ENCODE peak calls at places on chromosome 19, in five cellular contexts. One of them, this sample, is unnamed.

GRCh38 chr19:17735410-17735809 is 15.9 kb upstream of the FCHO1 start:
- DNase-seq in cardiac muscle cell: no peak
- DNase-seq in IMR-90: no peak
- DNase-seq in WERI-Rb-1: no peak
- DNase-seq in breast epithelium: no peak
- DNase-seq in this sample: no peak

GRCh38 chr19:30047355-30047895 is 105.4 kb downstream of the URI1 start:
- DNase-seq in IMR-90: no peak
- DNase-seq in breast epithelium: no peak
- DNase-seq in WERI-Rb-1: no peak
- DNase-seq in cardiac muscle cell: no peak
- DNase-seq in this sample: no peak

GRCh38 chr19:50409347-50409746 is 9.4 kb upstream of the SPIB start:
- DNase-seq in breast epithelium: no peak
- DNase-seq in WERI-Rb-1: no peak
- DNase-seq in cardiac muscle cell: no peak
- DNase-seq in IMR-90: no peak
- DNase-seq in this sample: no peak

GRCh38 chr19:2762783-2763496 is 20.1 kb downstream of the SGTA start:
- DNase-seq in IMR-90: no peak
- DNase-seq in cardiac muscle cell: no peak
- DNase-seq in breast epithelium: no peak
- DNase-seq in WERI-Rb-1: no peak
- DNase-seq in this sample: no peak

GRCh38 chr19:48685583-48685982 is 10.2 kb upstream of the FUT2 start:
- DNase-seq in IMR-90: no peak
- DNase-seq in WERI-Rb-1: peak; percentile 63
- DNase-seq in breast epithelium: no peak
- DNase-seq in cardiac muscle cell: no peak
- DNase-seq in this sample: no peak

GRCh38 chr19:55216461-55217198 is 7.3 kb upstream of the PTPRH start:
- DNase-seq in cardiac muscle cell: peak; percentile 99
- DNase-seq in breast epithelium: peak; percentile 23
- DNase-seq in WERI-Rb-1: peak; percentile 94
- DNase-seq in IMR-90: peak; percentile 100
- DNase-seq in this sample: peak; percentile 98

GRCh38 chr19:35751839-35752745 is 3.7 kb downstream of the LIN37 start:
- DNase-seq in WERI-Rb-1: no peak
- DNase-seq in breast epithelium: no peak
- DNase-seq in IMR-90: no peak
- DNase-seq in cardiac muscle cell: no peak
- DNase-seq in this sample: no peak

GRCh38 chr19:28948531-28948930 is 264.4 kb downstream of the UQCRFS1 start:
- DNase-seq in cardiac muscle cell: no peak
- DNase-seq in IMR-90: no peak
- DNase-seq in WERI-Rb-1: no peak
- DNase-seq in breast epithelium: no peak
- DNase-seq in this sample: no peak

GRCh38 chr19:15595069-15595468 is 19.9 kb upstream of the CYP4F8 start:
- DNase-seq in cardiac muscle cell: no peak
- DNase-seq in WERI-Rb-1: no peak
- DNase-seq in breast epithelium: no peak
- DNase-seq in IMR-90: no peak
- DNase-seq in this sample: no peak

GRCh38 chr19:43525836-43526771 is 897 bp downstream of the ETHE1 start:
- DNase-seq in breast epithelium: peak; percentile 35
- DNase-seq in IMR-90: peak; percentile 9
- DNase-seq in cardiac muscle cell: no peak
- DNase-seq in WERI-Rb-1: no peak
- DNase-seq in this sample: no peak

GRCh38 chr19:39927524-39928356 is 6.7 kb downstream of the FCGBP start:
- DNase-seq in IMR-90: no peak
- DNase-seq in cardiac muscle cell: no peak
- DNase-seq in WERI-Rb-1: no peak
- DNase-seq in breast epithelium: no peak
- DNase-seq in this sample: no peak

GRCh38 chr19:19406878-19407639 is 1.6 kb downstream of the GATAD2A start:
- DNase-seq in cardiac muscle cell: peak; percentile 45
- DNase-seq in breast epithelium: peak; percentile 45
- DNase-seq in WERI-Rb-1: peak; percentile 29
- DNase-seq in IMR-90: peak; percentile 45
- DNase-seq in this sample: no peak
- TF ChIP-seq CTCF in cardiac muscle cell: peak; percentile 36
- TF ChIP-seq CTCF in breast epithelium: no peak
- TF ChIP-seq CTCF in WERI-Rb-1: peak; percentile 19
- TF ChIP-seq CTCF in IMR-90: peak; percentile 35
- TF ChIP-seq CTCF in this sample: peak; percentile 26

GRCh38 chr19:11196406-11197287 is 698 bp downstream of the KANK2 start:
- DNase-seq in IMR-90: peak; percentile 28
- DNase-seq in cardiac muscle cell: peak; percentile 50
- DNase-seq in breast epithelium: no peak
- DNase-seq in WERI-Rb-1: peak; percentile 49
- DNase-seq in this sample: no peak

GRCh38 chr19:11198769-11199469 is 1.6 kb upstream of the KANK2 start:
- DNase-seq in IMR-90: no peak
- DNase-seq in cardiac muscle cell: no peak
- DNase-seq in breast epithelium: no peak
- DNase-seq in WERI-Rb-1: no peak
- DNase-seq in this sample: no peak

GRCh38 chr19:11195681-11196080 is 1.7 kb downstream of the KANK2 start:
- DNase-seq in breast epithelium: no peak
- DNase-seq in WERI-Rb-1: no peak
- DNase-seq in cardiac muscle cell: no peak
- DNase-seq in IMR-90: no peak
- DNase-seq in this sample: no peak

GRCh38 chr19:11198175-11198534 is 810 bp upstream of the KANK2 start:
- DNase-seq in breast epithelium: no peak
- DNase-seq in WERI-Rb-1: no peak
- DNase-seq in cardiac muscle cell: no peak
- DNase-seq in IMR-90: no peak
- DNase-seq in this sample: no peak

DNA sequence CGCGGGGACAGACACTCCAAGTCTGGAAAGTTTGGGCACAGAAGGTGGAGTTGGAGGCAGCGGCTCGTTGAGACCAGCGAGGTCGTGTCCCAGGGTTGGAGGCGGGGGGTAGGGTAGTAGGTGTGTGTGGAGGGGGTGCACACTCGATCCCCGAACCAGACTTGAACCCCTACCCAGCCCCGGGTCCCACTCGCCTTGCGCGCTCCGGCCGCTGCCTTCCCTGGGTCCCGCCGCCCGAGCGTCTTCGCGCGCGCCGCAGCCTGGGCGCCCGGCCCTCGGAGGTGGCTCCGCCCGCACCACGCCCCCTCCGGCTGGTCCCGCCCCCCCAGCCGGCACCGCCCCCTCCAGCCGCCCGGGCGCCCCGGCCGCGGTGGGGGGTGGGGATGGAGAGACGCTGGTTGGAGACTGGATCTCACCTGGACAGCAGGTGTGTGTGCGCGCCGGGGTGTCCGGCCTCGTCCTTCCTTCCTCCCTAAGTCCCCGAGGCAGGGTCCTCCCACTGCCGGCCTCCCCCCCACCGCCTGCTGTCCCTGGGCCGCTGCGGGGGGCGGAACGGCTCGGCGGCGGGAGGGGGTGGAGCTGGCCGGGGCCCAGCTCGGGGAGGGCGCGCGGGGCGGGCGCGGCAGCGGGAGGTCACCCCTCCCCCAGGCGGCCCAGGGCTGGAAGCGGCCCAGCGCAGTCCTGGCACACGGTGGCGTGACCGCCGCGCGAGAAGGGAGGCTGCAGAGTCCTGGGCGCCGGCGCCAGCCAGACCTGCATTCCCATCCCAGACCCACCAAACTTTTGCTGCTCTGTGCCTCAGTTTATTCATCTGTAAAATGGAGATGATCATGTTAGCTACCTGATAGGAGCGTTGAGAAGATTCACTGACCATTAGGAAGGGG is at the start of gene KANK2:
- DNase-seq in IMR-90: peak; percentile 55
- DNase-seq in WERI-Rb-1: peak; percentile 88
- DNase-seq in breast epithelium: peak; percentile 87
- DNase-seq in cardiac muscle cell: peak; percentile 85
- DNase-seq in this sample: peak; percentile 97
- TF ChIP-seq CTCF in IMR-90: no peak
- TF ChIP-seq CTCF in WERI-Rb-1: peak; percentile 29
- TF ChIP-seq CTCF in breast epithelium: no peak
- TF ChIP-seq CTCF in cardiac muscle cell: no peak
- TF ChIP-seq CTCF in this sample: peak; percentile 1

GRCh38 chr19:14580623-14581237 is 2.2 kb upstream of the CLEC17A start:
- DNase-seq in cardiac muscle cell: no peak
- DNase-seq in breast epithelium: no peak
- DNase-seq in WERI-Rb-1: no peak
- DNase-seq in IMR-90: no peak
- DNase-seq in this sample: no peak

GRCh38 chr19:14575428-14575980 is 3.6 kb upstream of the NDUFB7 start:
- DNase-seq in breast epithelium: no peak
- DNase-seq in WERI-Rb-1: no peak
- DNase-seq in IMR-90: no peak
- DNase-seq in cardiac muscle cell: no peak
- DNase-seq in this sample: no peak

GRCh38 chr19:14576363-14576762 is 4.5 kb upstream of the NDUFB7 start:
- DNase-seq in breast epithelium: no peak
- DNase-seq in IMR-90: no peak
- DNase-seq in WERI-Rb-1: no peak
- DNase-seq in cardiac muscle cell: no peak
- DNase-seq in this sample: no peak

GRCh38 chr19:14577885-14578427 is 4.9 kb upstream of the CLEC17A start:
- DNase-seq in cardiac muscle cell: no peak
- DNase-seq in IMR-90: no peak
- DNase-seq in WERI-Rb-1: peak; percentile 86
- DNase-seq in breast epithelium: no peak
- DNase-seq in this sample: no peak

GRCh38 chr19:14577264-14577663 is 5.4 kb upstream of the NDUFB7 start:
- DNase-seq in cardiac muscle cell: no peak
- DNase-seq in IMR-90: no peak
- DNase-seq in WERI-Rb-1: no peak
- DNase-seq in breast epithelium: no peak
- DNase-seq in this sample: no peak
- TF ChIP-seq CTCF in cardiac muscle cell: no peak
- TF ChIP-seq CTCF in IMR-90: no peak
- TF ChIP-seq CTCF in WERI-Rb-1: no peak
- TF ChIP-seq CTCF in breast epithelium: no peak
- TF ChIP-seq CTCF in this sample: no peak

DNA sequence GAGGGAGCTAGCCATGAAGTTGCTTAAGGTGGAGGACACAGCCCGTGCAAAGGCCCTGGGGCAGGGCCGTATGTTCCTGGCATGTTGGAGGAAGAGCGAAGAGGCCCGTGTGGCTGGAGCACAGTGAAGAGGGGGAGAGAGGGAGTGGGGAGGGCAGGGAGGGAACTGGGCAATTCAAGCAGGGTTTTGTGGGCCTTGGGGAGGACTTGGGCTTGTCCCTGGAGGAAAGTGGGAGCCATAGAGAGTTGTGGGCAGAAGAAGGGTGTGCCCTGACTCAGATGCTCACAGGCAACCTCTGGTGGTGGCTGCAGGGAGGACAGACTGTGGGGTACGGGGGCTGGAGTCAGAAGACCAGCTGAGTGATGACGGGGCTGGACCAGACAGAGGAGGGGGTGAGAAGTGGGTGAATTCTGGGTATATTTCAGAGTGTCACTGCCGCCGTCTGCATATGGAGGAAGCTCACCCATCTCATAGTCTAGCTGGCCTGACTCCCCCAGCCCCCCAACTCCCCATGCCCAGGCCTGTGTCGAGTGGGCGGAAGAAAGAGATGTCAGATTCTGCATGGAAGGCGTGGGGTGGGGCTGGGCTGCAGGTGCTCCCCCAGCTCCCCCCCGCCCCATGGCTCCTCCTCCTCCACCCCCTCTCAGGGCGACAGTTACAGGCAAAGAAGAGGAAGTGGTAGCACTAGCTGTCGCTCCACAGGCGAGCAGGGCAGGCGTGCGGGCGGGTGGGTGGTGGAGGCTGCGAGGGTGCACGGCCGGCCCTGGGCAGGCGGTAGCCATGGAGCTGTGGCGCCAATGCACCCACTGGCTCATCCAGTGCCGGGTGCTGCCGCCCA is at the start of gene VAV1:
- DNase-seq in WERI-Rb-1: no peak
- DNase-seq in cardiac muscle cell: no peak
- DNase-seq in IMR-90: no peak
- DNase-seq in breast epithelium: no peak
- DNase-seq in this sample: no peak
- TF ChIP-seq CTCF in WERI-Rb-1: peak; percentile 19
- TF ChIP-seq CTCF in cardiac muscle cell: no peak
- TF ChIP-seq CTCF in IMR-90: no peak
- TF ChIP-seq CTCF in breast epithelium: no peak
- TF ChIP-seq CTCF in this sample: no peak